ENCODE peak calls at places on chromosomes 13 and 19, in eight cellular contexts. F is left ventricle myocardium inferior, M is OCI-LY7, S is fibroblast of lung, O is cardiac fibroblast, U is uterus, E is RWPE1, T is body of pancreas. A is an unnamed sample.

GRCh38 chr13:109654341-109655205 is 131.8 kb downstream of the IRS2 start:
- DNase-seq in F (no peak), M (no peak), S (peak; percentile 39), O (peak; percentile 72), U (no peak), E (no peak), T (no peak), A (no peak)

GRCh38 chr13:36915106-36915505 is 4.9 kb downstream of the SMAD9 start:
- DNase-seq in F (no peak), M (no peak), S (no peak), O (no peak), U (no peak), E (no peak), T (no peak), A (no peak)

GRCh38 chr13:111048387-111048786 is 66.7 kb upstream of the ARHGEF7 start:
- DNase-seq in F (no peak), M (no peak), S (no peak), O (no peak), U (no peak), E (no peak), T (no peak), A (no peak)

GRCh38 chr19:38665950-38666661 is 18.7 kb downstream of the ACTN4 start:
- DNase-seq in F (peak; percentile 73), M (no peak), S (peak; percentile 61), O (peak; percentile 89), U (peak; percentile 87), E (no peak), T (peak; percentile 79), A (peak; percentile 84)

GRCh38 chr19:920051-920857 is 3.1 kb downstream of the KISS1R start:
- DNase-seq in F (no peak), M (no peak), S (peak; percentile 11), O (peak; percentile 43), U (no peak), E (no peak), T (peak; percentile 55), A (peak; percentile 46)

GRCh38 chr19:7513809-7514642 is 1.9 kb upstream of the ZNF358 start:
- DNase-seq in F (no peak), M (no peak), S (no peak), O (no peak), U (no peak), E (no peak), T (no peak), A (no peak)

GRCh38 chr19:39347332-39348227 is 5.4 kb downstream of the SAMD4B start:
- DNase-seq in F (no peak), M (no peak), S (no peak), O (no peak), U (no peak), E (no peak), T (no peak), A (no peak)

GRCh38 chr19:16234552-16235445 is 37.1 kb downstream of the AP1M1 start:
- DNase-seq in F (no peak), M (no peak), S (no peak), O (no peak), U (no peak), E (no peak), T (no peak), A (no peak)

GRCh38 chr19:13132471-13133166 is 14.6 kb downstream of the NACC1 start:
- DNase-seq in F (no peak), M (no peak), S (peak; percentile 33), O (peak; percentile 36), U (no peak), E (no peak), T (no peak), A (no peak)

GRCh38 chr13:97116754-97117153 is 105.4 kb upstream of the MBNL2 start:
- DNase-seq in F (no peak), M (no peak), S (peak; percentile 54), O (peak; percentile 62), U (peak; percentile 46), E (peak; percentile 36), T (no peak), A (no peak)

GRCh38 chr13:90105881-90106496 is 1241.5 kb upstream of the MIR17HG start:
- DNase-seq in F (no peak), M (no peak), S (peak; percentile 20), O (peak; percentile 78), U (no peak), E (no peak), T (no peak), A (no peak)

GRCh38 chr13:97249093-97249787 is 27.1 kb downstream of the MBNL2 start:
- DNase-seq in F (no peak), M (no peak), S (peak; percentile 72), O (peak; percentile 86), U (no peak), E (no peak), T (no peak), A (no peak)

GRCh38 chr13:53405616-53406015 is 377.0 kb downstream of the OLFM4 start:
- DNase-seq in F (no peak), M (no peak), S (no peak), O (no peak), U (no peak), E (no peak), T (no peak), A (no peak)

GRCh38 chr19:43432866-43433673 is 18.4 kb downstream of the TEX101 start:
- DNase-seq in F (peak; percentile 41), M (peak; percentile 53), S (peak; percentile 51), O (peak; percentile 66), U (peak; percentile 22), E (peak; percentile 77), T (peak; percentile 61), A (peak; percentile 86)

GRCh38 chr13:40336228-40337221 is 329.9 kb downstream of the FOXO1 start:
- DNase-seq in F (no peak), M (no peak), S (no peak), O (no peak), U (no peak), E (no peak), T (peak; percentile 72), A (peak; percentile 30)

GRCh38 chr19:27746691-27747380 is 1466.1 kb downstream of the UQCRFS1 start:
- DNase-seq in F (peak; percentile 46), M (no peak), S (peak; percentile 1), O (peak; percentile 25), U (no peak), E (no peak), T (peak; percentile 19), A (peak; percentile 24)

GRCh38 chr13:45409993-45410392 is 8.2 kb downstream of the SLC25A30 start:
- DNase-seq in F (no peak), M (no peak), S (no peak), O (no peak), U (no peak), E (no peak), T (no peak), A (no peak)

GRCh38 chr19:590396-590745 is 690 bp downstream of the HCN2 start:
- DNase-seq in F (no peak), M (no peak), S (peak; percentile 30), O (peak; percentile 49), U (no peak), E (no peak), T (no peak), A (no peak)

GRCh38 chr19:39817888-39818561 is 15.9 kb downstream of the DYRK1B start:
- DNase-seq in F (no peak), M (no peak), S (no peak), O (no peak), U (no peak), E (no peak), T (no peak), A (no peak)

DNA sequence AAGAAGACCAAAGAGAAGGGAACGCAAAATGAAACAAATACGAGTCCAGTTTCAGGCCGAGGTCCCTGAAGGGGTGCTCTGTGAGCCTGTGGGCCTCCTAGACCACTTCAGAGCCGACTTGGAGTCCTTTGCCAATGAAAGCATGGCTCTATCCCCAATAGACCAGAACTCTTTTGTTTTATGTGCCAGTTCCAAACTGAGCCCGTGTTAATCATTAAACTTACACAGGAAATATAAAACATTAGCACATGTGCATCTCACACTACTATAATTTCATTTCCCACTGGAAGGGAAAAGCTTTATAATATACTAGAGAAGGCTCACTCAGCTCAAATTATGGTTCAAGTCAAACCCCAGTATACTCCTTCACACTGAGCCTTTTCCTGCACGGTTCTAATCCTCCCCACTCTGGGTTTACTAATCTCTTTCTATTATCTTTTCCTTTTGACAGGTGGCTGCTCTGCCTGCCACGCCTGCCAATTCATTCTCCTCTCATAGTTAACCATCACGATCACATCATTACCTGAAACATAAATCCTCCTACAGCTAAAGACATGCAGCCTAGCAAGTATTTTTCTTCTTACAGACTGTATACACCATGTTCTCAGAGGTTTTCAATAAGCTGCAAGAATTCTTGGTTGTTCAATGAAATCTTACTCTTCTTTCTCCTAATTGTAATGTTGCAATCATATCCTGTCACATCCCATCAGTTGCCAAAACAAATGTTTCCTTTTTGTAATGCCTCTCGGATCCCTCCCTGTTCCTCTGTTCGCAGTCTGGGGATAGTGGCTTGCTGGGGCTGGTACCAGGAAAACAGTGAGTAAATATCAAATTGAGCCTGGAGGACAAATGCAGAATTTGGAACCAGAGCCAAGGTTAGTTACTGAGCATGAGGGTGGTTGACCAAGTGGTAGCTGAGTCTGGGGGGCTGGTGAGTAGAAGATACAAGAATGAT is 18.8 kb upstream of the WASF3 start:
- DNase-seq in F (no peak), M (no peak), S (no peak), O (peak; percentile 22), U (no peak), E (no peak), T (no peak), A (no peak)
- TF ChIP-seq CTCF in F (no peak), M (no peak), S (no peak), O (no peak), U (no peak), E (no peak), T (no peak), A (no peak)

DNA sequence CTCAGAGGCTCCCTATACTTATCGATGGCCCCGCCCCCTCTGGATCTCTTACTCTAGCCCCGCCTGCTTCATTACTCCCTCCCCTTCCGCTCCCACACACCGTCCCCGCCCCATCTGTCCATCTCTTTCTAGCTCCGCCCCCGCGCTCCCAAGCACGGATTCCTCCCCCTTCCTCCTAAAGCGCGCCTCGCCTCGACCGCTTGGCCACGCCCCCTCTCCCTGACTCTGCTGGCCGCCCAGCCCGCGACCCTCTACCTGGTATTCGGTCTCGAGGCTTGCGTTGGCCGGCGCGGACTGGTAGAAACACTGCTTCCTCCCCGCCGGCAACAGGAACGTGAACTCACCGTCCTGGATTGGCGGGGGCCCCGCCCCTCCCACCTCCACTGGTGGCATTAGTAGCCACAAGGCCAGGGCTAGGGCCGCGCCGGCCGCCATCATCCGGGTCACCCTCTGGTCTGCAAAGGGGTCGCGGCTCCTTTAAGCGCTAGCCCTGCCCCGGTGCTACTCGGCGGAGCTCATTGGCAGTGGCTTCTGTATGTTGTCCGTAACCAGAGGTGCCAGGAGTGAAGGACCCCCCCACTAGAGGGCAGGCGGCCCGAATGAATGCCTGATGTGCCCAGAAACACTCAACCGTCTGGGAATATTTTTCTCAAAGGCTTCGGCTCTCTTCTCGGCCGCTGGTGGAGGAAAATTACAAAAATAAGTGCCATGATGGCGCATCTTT is at the start of gene TMED1:
- DNase-seq in F (peak; percentile 99), M (peak; percentile 100), S (peak; percentile 99), O (peak; percentile 100), U (peak; percentile 100), E (peak; percentile 93), T (peak; percentile 100), A (peak; percentile 97)
- TF ChIP-seq CTCF in F (peak; percentile 43), M (peak; percentile 39), S (peak; percentile 15), O (peak; percentile 13), U (peak; percentile 34), E (no peak), T (peak; percentile 52), A (no peak)

GRCh38 chr13:32378012-32378411 is 49.9 kb downstream of the N4BP2L1 start:
- DNase-seq in F (no peak), M (no peak), S (peak; percentile 14), O (peak; percentile 22), U (no peak), E (no peak), T (no peak), A (no peak)
- TF ChIP-seq CTCF in F (peak; percentile 13), M (no peak), S (no peak), O (no peak), U (no peak), E (no peak), T (no peak), A (no peak)

GRCh38 chr13:48749699-48750473 is 96.2 kb downstream of the CYSLTR2 start:
- DNase-seq in F (peak; percentile 80), M (peak; percentile 21), S (peak; percentile 99), O (peak; percentile 94), U (peak; percentile 94), E (peak; percentile 87), T (peak; percentile 76), A (peak; percentile 75)
- TF ChIP-seq CTCF in F (peak; percentile 66), M (peak; percentile 74), S (peak; percentile 61), O (peak; percentile 60), U (peak; percentile 70), E (peak; percentile 68), T (peak; percentile 43), A (peak; percentile 24)